ENCODE peak calls at places on chromosomes 16 and 17, in six cellular contexts. K is fibroblast of gingiva, Z is GM04503, A is AG09309, X is HuH-7, B is brain microvascular endothelial cell. W is an unnamed sample.

GRCh38 chr17:78605429-78605828 is 28.2 kb upstream of the DNAH17 start:
- DNase-seq in B (no peak), A (no peak), K (no peak), Z (no peak), X (no peak), W (no peak)

GRCh38 chr17:7484964-7485377 is 805 bp downstream of the POLR2A start:
- DNase-seq in X (no peak), A (no peak), Z (no peak), B (no peak), K (no peak), W (no peak)

GRCh38 chr16:72677662-72678447 is 370.1 kb downstream of the ZFHX3 start:
- DNase-seq in X (no peak), A (peak; percentile 28), Z (no peak), B (peak; percentile 66), K (peak; percentile 61), W (no peak)

GRCh38 chr17:42814633-42815399 is 9.3 kb downstream of the BECN1 start:
- DNase-seq in Z (peak; percentile 85), X (no peak), A (peak; percentile 46), B (no peak), K (peak; percentile 57), W (peak; percentile 57)

GRCh38 chr17:69967910-69968411 is 107.1 kb upstream of the KCNJ16 start:
- DNase-seq in B (peak; percentile 85), A (peak; percentile 99), Z (peak; percentile 98), K (peak; percentile 97), X (no peak), W (peak; percentile 97)

GRCh38 chr17:41907185-41907556 is 11.6 kb downstream of the ACLY start:
- DNase-seq in K (peak; percentile 32), Z (no peak), X (no peak), B (peak; percentile 40), A (peak; percentile 33), W (peak; percentile 34)

GRCh38 chr16:47523342-47524006 is 62.3 kb downstream of the PHKB start:
- DNase-seq in K (no peak), X (peak; percentile 34), B (no peak), A (no peak), Z (no peak), W (no peak)

GRCh38 chr17:1907216-1907631 is 77.4 kb downstream of the RPA1 start:
- DNase-seq in B (no peak), A (no peak), K (no peak), X (no peak), Z (no peak), W (no peak)

GRCh38 chr17:16199093-16199492 is 16.2 kb downstream of the NCOR1 start:
- DNase-seq in B (no peak), Z (no peak), X (no peak), K (no peak), A (no peak), W (no peak)

GRCh38 chr17:17837380-17837821 is 615 bp upstream of the SREBF1 start:
- DNase-seq in X (peak; percentile 79), A (no peak), Z (peak; percentile 78), B (peak; percentile 69), K (peak; percentile 87), W (no peak)

GRCh38 chr16:67186550-67186950 is 2.8 kb upstream of the MATCAP1 start:
- DNase-seq in Z (no peak), X (no peak), B (no peak), A (no peak), K (no peak), W (no peak)

GRCh38 chr17:12227547-12227946 is 206.9 kb downstream of the MAP2K4 start:
- DNase-seq in K (no peak), Z (no peak), X (no peak), A (no peak), B (no peak), W (no peak)

GRCh38 chr16:56610017-56610608 is 1.7 kb downstream of the MT2A start:
- DNase-seq in Z (peak; percentile 52), X (no peak), A (peak; percentile 85), K (peak; percentile 95), B (peak; percentile 92), W (peak; percentile 78)

GRCh38 chr17:78974635-78975591 is 4.8 kb downstream of the LGALS3BP start:
- DNase-seq in B (peak; percentile 68), K (peak; percentile 92), Z (peak; percentile 60), A (peak; percentile 67), X (no peak), W (peak; percentile 34)

GRCh38 chr16:50924759-50925545 is 183.1 kb downstream of the CYLD start:
- DNase-seq in A (no peak), Z (no peak), B (no peak), X (no peak), K (no peak), W (no peak)

W was measured in AG04449.